ENCODE peak calls at places on chromosomes 3 and 15, in nine cellular contexts. I is right lobe of liver; K is CD8-positive, alpha-beta T cell; Q is tibial nerve; Y is cardiac muscle cell; L is cardiac fibroblast; T is HL-60; C is fibroblast of lung; E is psoas muscle. V is an unnamed sample.

GRCh38 chr3:176757440-176757839 is 439.8 kb downstream of the TBL1XR1 start:
- DNase-seq in T (no peak), L (no peak), K (no peak), C (no peak), E (no peak), Q (no peak), Y (no peak), I (no peak), V (no peak)

GRCh38 chr15:51162865-51163762 is 68.4 kb upstream of the TNFAIP8L3 start:
- DNase-seq in Q (peak), C (peak), Y (peak), I (peak), T (peak), E (peak), K (peak), L (peak), V (peak)

GRCh38 chr3:58607816-58608215 is 30.6 kb upstream of the FAM107A start:
- DNase-seq in T (no peak), L (no peak), I (no peak), Y (no peak), E (no peak), K (no peak), C (peak), Q (no peak), V (no peak)

GRCh38 chr15:74202461-74203401 is at the start of gene STRA6:
- DNase-seq in T (no peak), Y (peak), C (peak), K (no peak), I (no peak), E (no peak), L (no peak), Q (no peak), V (peak)

GRCh38 chr15:31304736-31305365 is 21.8 kb upstream of the KLF13 start:
- DNase-seq in E (no peak), I (no peak), L (no peak), T (no peak), K (no peak), C (no peak), Q (no peak), Y (no peak), V (no peak)

GRCh38 chr3:130341388-130341787 is 4.1 kb upstream of the COL6A5 start:
- DNase-seq in C (peak), I (no peak), Y (no peak), K (no peak), Q (no peak), L (peak), E (no peak), T (no peak), V (no peak)

GRCh38 chr15:31480356-31481058 is 153.9 kb downstream of the KLF13 start:
- DNase-seq in I (no peak), Q (no peak), E (no peak), Y (no peak), K (peak), L (no peak), C (no peak), T (no peak), V (no peak)

GRCh38 chr15:77497942-77498361 is 77.3 kb downstream of the HMG20A start:
- DNase-seq in C (peak), Q (no peak), K (no peak), I (no peak), L (no peak), T (no peak), Y (peak), E (no peak), V (no peak)

GRCh38 chr15:93965491-93965890 is 265.9 kb upstream of the MCTP2 start:
- DNase-seq in Y (no peak), L (no peak), C (no peak), K (no peak), E (no peak), Q (no peak), T (no peak), I (no peak), V (no peak)

GRCh38 chr3:163622384-163622783 is 1455.9 kb downstream of the SI start:
- DNase-seq in Y (peak), I (no peak), C (no peak), K (no peak), E (no peak), T (no peak), Q (no peak), L (peak), V (peak)
- TF ChIP-seq CTCF in Y (no peak), I (peak), C (no peak), K (no peak), E (no peak), T (no peak), Q (no peak), L (no peak), V (no peak)

DNA sequence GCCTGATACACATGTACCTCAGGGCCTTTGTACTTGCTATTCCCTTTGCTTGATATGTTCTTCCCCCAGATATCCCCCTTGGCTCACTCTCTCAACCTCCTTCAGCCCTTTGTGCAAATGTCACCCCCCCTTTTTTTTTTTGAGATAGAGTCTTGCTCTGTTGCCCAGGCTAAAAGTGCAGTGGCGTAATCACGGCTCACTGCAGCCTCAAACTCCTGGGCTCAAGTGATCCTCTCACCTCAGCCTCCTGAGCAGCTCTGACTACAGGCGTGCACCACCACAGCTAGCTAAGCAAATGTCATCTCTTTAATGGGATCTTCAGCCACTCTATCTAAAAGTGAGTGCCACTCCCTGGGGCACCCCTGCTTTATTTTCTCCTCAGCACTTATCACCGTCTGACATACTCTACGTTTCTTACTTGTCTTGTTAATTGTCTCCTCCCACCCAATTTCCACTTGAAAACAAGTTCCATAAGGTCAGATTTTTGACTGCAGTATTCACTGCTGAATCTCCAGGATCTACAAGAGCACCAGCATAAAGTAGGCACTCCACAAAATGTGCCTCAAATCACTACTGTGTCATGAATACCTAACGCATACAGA is 14.6 kb downstream of the IP6K2 start:
- DNase-seq in E (no peak), L (no peak), K (no peak), C (peak), I (no peak), T (no peak), Y (no peak), Q (no peak), V (no peak)
- TF ChIP-seq CTCF in E (no peak), L (no peak), K (no peak), C (no peak), I (no peak), T (no peak), Y (no peak), Q (no peak), V (no peak)

DNA sequence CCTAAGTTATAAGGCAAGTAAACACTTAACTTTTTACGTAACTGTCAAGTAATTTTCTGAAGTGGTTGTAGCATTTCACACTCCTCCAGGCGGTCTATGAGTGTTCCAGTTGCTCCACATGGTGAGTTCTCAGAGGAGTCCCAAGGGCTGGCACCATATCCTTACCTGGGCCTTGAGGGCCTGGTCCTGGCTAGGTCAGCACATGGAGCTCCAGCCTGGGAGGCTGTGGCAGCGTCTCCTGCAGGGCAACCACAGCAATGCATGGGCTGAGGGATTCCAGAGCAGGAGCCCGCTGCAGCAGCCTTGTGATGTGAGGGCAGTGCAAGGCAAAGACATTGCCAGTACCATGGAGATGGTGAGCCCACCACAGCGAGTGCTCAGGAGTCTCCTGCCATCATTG is 32.2 kb upstream of the LYZL4 start:
- DNase-seq in C (no peak), E (no peak), L (no peak), I (no peak), K (no peak), T (no peak), Y (no peak), Q (no peak), V (no peak)
- TF ChIP-seq CTCF in C (peak), E (no peak), L (peak), I (no peak), K (no peak), T (no peak), Y (peak), Q (no peak), V (peak)

GRCh38 chr3:170128977-170129431 is 52.5 kb downstream of the PHC3 start:
- DNase-seq in T (peak), E (no peak), I (no peak), K (no peak), C (peak), Y (no peak), Q (no peak), L (peak), V (no peak)
- TF ChIP-seq CTCF in T (no peak), E (no peak), I (no peak), K (no peak), C (no peak), Y (no peak), Q (no peak), L (no peak), V (no peak)